ENCODE peak calls at places on chromosomes 7 and 10, in ten cellular contexts. N is suprapubic skin, U is Panc1, V is upper lobe of left lung, S is stomach, B is transverse colon, X is K562, P is sigmoid colon, D is breast epithelium, H is GM23338. E is an unnamed sample.

GRCh38 chr7:94655562-94655883 is 410 bp downstream of the SGCE start:
- DNase-seq in N (peak; percentile 69), U (no peak), V (no peak), S (no peak), B (no peak), X (no peak), P (peak; percentile 66), D (no peak), H (peak; percentile 64), E (no peak)

GRCh38 chr7:43438897-43439479 is 143.9 kb upstream of the STK17A start:
- DNase-seq in N (no peak), U (no peak), V (no peak), S (no peak), B (no peak), X (no peak), P (no peak), D (no peak), H (peak; percentile 17), E (no peak)

GRCh38 chr10:96261132-96261531 is 10.2 kb downstream of the BLNK start:
- DNase-seq in N (no peak), U (no peak), V (no peak), S (no peak), B (no peak), X (no peak), P (no peak), D (no peak), H (no peak), E (no peak)

GRCh38 chr10:103553743-103554487 is 60.4 kb downstream of the NEURL1 start:
- DNase-seq in N (no peak), U (no peak), V (no peak), S (no peak), B (no peak), X (no peak), P (no peak), D (no peak), H (no peak), E (no peak)

GRCh38 chr10:116287906-116288501 is 15.0 kb upstream of the GFRA1 start:
- DNase-seq in N (no peak), U (peak; percentile 13), V (no peak), S (no peak), B (peak; percentile 22), X (peak; percentile 16), P (no peak), D (no peak), H (peak; percentile 70), E (no peak)

GRCh38 chr7:20299647-20300312 is 30.9 kb upstream of the ITGB8 start:
- DNase-seq in N (no peak), U (no peak), V (no peak), S (no peak), B (no peak), X (no peak), P (no peak), D (no peak), H (no peak), E (no peak)

GRCh38 chr10:132546567-132547420 is 9.2 kb downstream of the INPP5A start:
- DNase-seq in N (peak; percentile 59), U (no peak), V (peak; percentile 50), S (peak; percentile 52), B (peak; percentile 42), X (no peak), P (peak; percentile 60), D (no peak), H (no peak), E (no peak)

GRCh38 chr7:832292-832967 is at the start of gene SUN1:
- DNase-seq in N (peak; percentile 51), U (peak; percentile 83), V (no peak), S (no peak), B (no peak), X (no peak), P (peak; percentile 71), D (peak; percentile 46), H (peak; percentile 66), E (no peak)

GRCh38 chr7:111517441-111518037 is 44.8 kb downstream of the IMMP2L start:
- DNase-seq in N (no peak), U (no peak), V (no peak), S (no peak), B (no peak), X (no peak), P (no peak), D (no peak), H (no peak), E (no peak)

GRCh38 chr10:83692196-83692595 is 447.1 kb upstream of the GHITM start:
- DNase-seq in N (no peak), U (no peak), V (no peak), S (no peak), B (no peak), X (no peak), P (no peak), D (no peak), H (no peak), E (no peak)

GRCh38 chr10:16945566-16945965 is 128.3 kb upstream of the RSU1 start:
- DNase-seq in N (no peak), U (no peak), V (no peak), S (no peak), B (no peak), X (no peak), P (no peak), D (no peak), H (no peak), E (no peak)

GRCh38 chr7:3753868-3754267 is 452.8 kb downstream of the SDK1 start:
- DNase-seq in N (no peak), U (no peak), V (no peak), S (no peak), B (no peak), X (no peak), P (no peak), D (no peak), H (no peak), E (no peak)

GRCh38 chr10:21214329-21214728 is 311.2 kb downstream of the SKIDA1 start:
- DNase-seq in N (no peak), U (no peak), V (no peak), S (no peak), B (no peak), X (no peak), P (no peak), D (no peak), H (no peak), E (peak; percentile 37)

DNA sequence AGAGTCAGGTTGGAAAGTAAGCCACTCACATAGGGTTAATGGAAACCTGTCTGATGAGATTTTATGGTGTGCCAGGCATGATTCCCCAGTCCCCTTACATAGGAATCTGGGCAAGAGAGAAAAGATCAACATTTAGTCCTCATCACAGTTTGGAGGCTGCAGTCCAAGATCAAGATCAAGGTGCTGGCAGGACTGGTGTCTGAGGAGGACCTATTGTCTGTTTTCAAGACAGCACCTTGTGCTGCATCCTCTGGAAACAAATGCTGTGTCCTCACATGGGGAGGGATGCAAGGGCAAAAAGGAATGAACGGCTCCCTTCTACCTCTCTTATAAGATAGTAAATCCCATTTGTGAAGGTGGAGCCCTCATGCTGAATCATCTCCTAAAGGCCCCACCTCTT is 244.8 kb upstream of the GALNT17 start:
- DNase-seq in N (no peak), U (no peak), V (no peak), S (no peak), B (no peak), X (no peak), P (no peak), D (no peak), H (no peak), E (no peak)
- TF ChIP-seq POLR2AphosphoS5 in N (no peak), U (no peak), V (no peak), S (no peak), B (no peak), X (no peak), P (no peak), D (no peak), H (no peak), E (no peak)

DNA sequence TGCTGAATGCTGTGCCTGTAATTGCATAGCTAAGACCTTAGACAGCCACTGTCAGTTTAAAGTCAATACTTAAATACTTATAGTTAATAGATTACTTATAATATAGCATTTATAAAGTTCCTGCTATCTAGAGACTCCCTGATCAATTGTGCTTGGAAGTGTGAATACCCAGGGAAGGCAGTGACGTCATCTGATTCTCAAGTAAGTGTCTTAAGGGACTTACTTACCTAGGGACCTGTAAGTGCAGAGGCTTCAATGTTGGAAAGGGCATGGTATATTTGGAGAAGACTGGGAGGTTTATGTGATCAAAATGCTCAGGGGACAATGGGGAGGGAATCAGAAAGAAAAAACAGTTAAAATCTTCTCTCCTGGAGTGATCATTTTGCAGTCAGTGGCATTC is 55.0 kb downstream of the BICC1 start:
- DNase-seq in N (no peak), U (no peak), V (no peak), S (no peak), B (no peak), X (no peak), P (no peak), D (no peak), H (no peak), E (no peak)
- TF ChIP-seq CTCF in N (no peak), U (no peak), V (no peak), S (no peak), B (no peak), X (no peak), P (no peak), D (no peak), H (no peak), E (no peak)

DNA sequence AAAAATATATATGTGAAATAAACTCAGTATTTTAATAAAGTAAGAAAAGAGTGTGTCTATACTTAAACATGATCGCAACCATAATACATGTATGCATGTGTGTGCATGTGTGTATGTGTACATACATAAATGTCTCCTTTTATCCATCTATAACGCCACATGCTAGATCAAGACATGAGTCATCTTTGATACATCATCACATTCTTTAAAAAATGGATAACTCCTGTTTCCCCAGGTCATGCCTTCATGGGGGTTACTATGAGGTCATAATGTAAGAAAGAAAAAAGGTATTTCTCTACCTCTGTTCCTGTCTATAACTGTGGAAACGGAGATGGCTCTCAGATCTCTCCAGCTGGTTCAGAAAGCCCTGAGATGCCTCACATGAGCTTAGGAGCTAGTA is 41.2 kb downstream of the LSMEM1 start:
- DNase-seq in N (no peak), U (no peak), V (no peak), S (no peak), B (no peak), X (no peak), P (no peak), D (no peak), H (no peak), E (peak; percentile 34)
- H3K4me3 ChIP-seq in N (no peak overlapping the region), U (no peak overlapping the region), V (no peak overlapping the region), S (no peak overlapping the region), B (no peak overlapping the region), X (no peak overlapping the region), P (no peak overlapping the region), D (no peak overlapping the region), H (no peak overlapping the region), E (no peak overlapping the region)

GRCh38 chr7:146635200-146636032 is 518.8 kb downstream of the CNTNAP2 start:
- DNase-seq in N (no peak), U (no peak), V (no peak), S (no peak), B (no peak), X (no peak), P (no peak), D (no peak), H (peak; percentile 4), E (no peak)

GRCh38 chr7:146636033-146636356 is 519.4 kb downstream of the CNTNAP2 start:
- DNase-seq in N (no peak), U (no peak), V (no peak), S (no peak), B (no peak), X (no peak), P (no peak), D (no peak), H (no peak), E (no peak)

DNA sequence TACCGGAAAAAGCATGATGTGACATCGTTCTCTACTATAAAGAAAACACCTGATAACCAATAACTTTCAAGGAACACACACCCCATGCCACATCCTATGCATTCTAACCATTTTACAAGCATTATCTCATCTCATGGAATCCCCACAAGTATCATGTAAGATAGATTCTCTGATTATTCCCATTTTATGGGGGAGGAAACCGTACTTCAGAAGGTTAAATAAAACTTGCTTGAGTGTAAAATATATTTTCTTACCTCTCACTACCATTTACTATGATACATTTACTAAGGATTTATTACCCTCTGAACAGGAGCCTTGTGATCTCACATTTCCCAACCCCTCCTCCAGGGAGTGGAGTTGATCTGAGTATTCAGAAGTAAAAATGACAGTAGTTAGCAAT is 522.7 kb downstream of the CNTNAP2 start:
- DNase-seq in N (no peak), U (no peak), V (no peak), S (no peak), B (no peak), X (no peak), P (no peak), D (no peak), H (no peak), E (no peak)
- TF ChIP-seq POLR2AphosphoS5 in N (no peak), U (no peak), V (no peak), S (no peak), B (no peak), X (no peak), P (no peak), D (no peak), H (no peak), E (no peak)

E was measured in esophagus muscularis mucosa.